ENCODE peak calls at places on chromosomes 5 and 9, in four cellular contexts. K, S, E and D are unnamed samples.

GRCh38 chr5:50440651-50441478 is at the start of gene EMB:
- DNase-seq in S (peak; percentile 86), K (peak; percentile 88), E (peak; percentile 94), D (peak; percentile 37)

GRCh38 chr5:54309237-54309636 is 1.1 kb downstream of the ARL15 start:
- DNase-seq in S (peak; percentile 37), K (no peak), E (no peak), D (no peak)

GRCh38 chr9:35682083-35682482 is 7.6 kb downstream of the TPM2 start:
- DNase-seq in E (no peak), K (no peak), S (no peak), D (no peak)

GRCh38 chr9:115640887-115641286 is 512.7 kb upstream of the PAPPA start:
- DNase-seq in E (no peak), K (no peak), S (no peak), D (no peak)

GRCh38 chr9:126122901-126123616 is 203.6 kb upstream of the MVB12B start:
- DNase-seq in K (no peak), S (no peak), E (no peak), D (no peak)

GRCh38 chr5:105685884-105686283 is 1984.9 kb downstream of the EFNA5 start:
- DNase-seq in K (no peak), S (no peak), E (no peak), D (no peak)

GRCh38 chr5:72920690-72921089 is 35.2 kb upstream of the FCHO2 start:
- DNase-seq in E (peak; percentile 18), K (peak; percentile 53), S (peak; percentile 30), D (peak; percentile 17)

GRCh38 chr5:139635191-139635590 is 13.0 kb upstream of the CXXC5 start:
- DNase-seq in E (no peak), K (no peak), S (no peak), D (no peak)

GRCh38 chr9:34133436-34133949 is 7.0 kb upstream of the DCAF12 start:
- DNase-seq in S (no peak), K (no peak), E (no peak), D (no peak)

GRCh38 chr5:57167201-57167600 is 6.7 kb upstream of the GPBP1 start:
- DNase-seq in K (no peak), E (no peak), S (no peak), D (no peak)

GRCh38 chr5:170173227-170173626 is 59.6 kb upstream of the C5orf58 start:
- DNase-seq in S (no peak), E (no peak), K (no peak), D (no peak)

GRCh38 chr5:117888688-117889087 is 1099.7 kb downstream of the DTWD2 start:
- DNase-seq in K (no peak), S (no peak), E (peak; percentile 50), D (peak; percentile 74)

GRCh38 chr5:81924467-81924866 is 47.4 kb upstream of the ATG10 start:
- DNase-seq in E (peak; percentile 11), S (no peak), K (no peak), D (no peak)

GRCh38 chr9:7363777-7364477 is 435.7 kb downstream of the DMAC1 start:
- DNase-seq in E (no peak), S (peak; percentile 25), K (no peak), D (no peak)

GRCh38 chr5:65760504-65761275 is 38.7 kb downstream of the NLN start:
- DNase-seq in S (no peak), E (peak; percentile 59), K (peak; percentile 35), D (no peak)

GRCh38 chr5:55865831-55866230 is 14.7 kb downstream of the IL31RA start:
- DNase-seq in K (no peak), E (no peak), S (peak; percentile 58), D (peak; percentile 36)

GRCh38 chr5:113090336-113091106 is 113.9 kb downstream of the DCP2 start:
- DNase-seq in K (no peak), S (peak; percentile 52), E (no peak), D (no peak)

GRCh38 chr5:130714200-130714599 is 450.9 kb downstream of the HINT1 start:
- DNase-seq in S (no peak), E (no peak), K (no peak), D (no peak)

GRCh38 chr9:37769306-37769705 is 15.6 kb downstream of the EXOSC3 start:
- DNase-seq in S (no peak), E (no peak), K (no peak), D (no peak)

GRCh38 chr5:66960373-66961137 is 236.0 kb downstream of the CD180 start:
- DNase-seq in S (peak; percentile 29), K (no peak), E (no peak), D (no peak)

GRCh38 chr5:113176196-113176595 is 199.6 kb downstream of the DCP2 start:
- DNase-seq in S (no peak), E (no peak), K (no peak), D (no peak)

GRCh38 chr5:37844004-37844403 is 4.2 kb upstream of the GDNF start:
- DNase-seq in E (no peak), K (no peak), S (peak; percentile 69), D (no peak)

GRCh38 chr9:33524431-33524947 is 438 bp downstream of the ANKRD18B start:
- DNase-seq in K (peak; percentile 55), S (peak; percentile 47), E (no peak), D (no peak)

GRCh38 chr5:95662946-95663345 is 16.4 kb downstream of the RFESD start:
- DNase-seq in S (no peak), K (no peak), E (no peak), D (no peak)

GRCh38 chr9:82606761-82607382 is 456.1 kb downstream of the RASEF start:
- DNase-seq in K (peak; percentile 61), E (peak; percentile 44), S (peak; percentile 85), D (peak; percentile 60)

GRCh38 chr5:40877371-40877988 is 31.8 kb upstream of the C7 start:
- DNase-seq in K (no peak), E (no peak), S (no peak), D (no peak)

GRCh38 chr9:129362287-129363098 is 184.4 kb upstream of the IER5L start:
- DNase-seq in K (no peak), S (peak; percentile 67), E (no peak), D (no peak)